ENCODE peak calls at places on chromosomes 6 and 20, in ten cellular contexts. D, K, X, H, M, R, O, A, Y and I are unnamed samples.

GRCh38 chr6:167530960-167531359 is 206.1 kb downstream of the TTLL2 start:
- DNase-seq in R (no peak), Y (no peak), K (no peak), M (no peak), H (no peak), A (no peak), D (no peak), O (no peak), X (no peak), I (no peak)

GRCh38 chr6:169604076-169604475 is 97.8 kb downstream of the WDR27 start:
- DNase-seq in D (no peak), X (no peak), R (no peak), O (no peak), H (no peak), M (no peak), A (no peak), Y (no peak), K (no peak), I (no peak)

GRCh38 chr20:3459881-3460307 is 10.9 kb upstream of the ATRN start:
- DNase-seq in X (no peak), K (no peak), H (no peak), M (no peak), A (no peak), O (no peak), Y (no peak), R (no peak), D (no peak), I (no peak)

GRCh38 chr6:157222201-157222981 is 100.9 kb downstream of the TMEM242 start:
- DNase-seq in A (peak), K (no peak), O (no peak), R (no peak), D (no peak), M (no peak), X (no peak), H (no peak), Y (no peak), I (no peak)

GRCh38 chr20:19990911-19991707 is 26.1 kb upstream of the NAA20 start:
- DNase-seq in A (no peak), H (no peak), O (no peak), M (no peak), D (no peak), R (no peak), X (no peak), K (no peak), Y (no peak), I (no peak)

GRCh38 chr20:10940941-10941340 is 267.1 kb upstream of the JAG1 start:
- DNase-seq in H (no peak), R (no peak), A (no peak), Y (no peak), K (no peak), O (peak), M (no peak), D (no peak), X (no peak), I (no peak)

GRCh38 chr6:111444794-111445193 is 38.2 kb downstream of the REV3L start:
- DNase-seq in D (no peak), A (no peak), R (no peak), O (no peak), X (no peak), K (no peak), H (no peak), Y (no peak), M (no peak), I (no peak)

GRCh38 chr20:23122321-23122720 is 36.2 kb upstream of the CD93 start:
- DNase-seq in K (no peak), A (no peak), D (no peak), X (no peak), O (no peak), M (no peak), H (no peak), Y (no peak), R (no peak), I (no peak)

GRCh38 chr20:62860924-62861691 is 514 bp downstream of the TCFL5 start:
- DNase-seq in M (no peak), O (no peak), K (no peak), X (no peak), R (no peak), D (peak), A (peak), H (peak), Y (peak), I (peak)

GRCh38 chr6:27972750-27973149 is 15.7 kb downstream of the OR2B6 start:
- DNase-seq in O (no peak), A (no peak), M (no peak), X (no peak), Y (no peak), D (no peak), R (no peak), H (no peak), K (no peak), I (no peak)

GRCh38 chr6:52982680-52983079 is 12.4 kb downstream of the GSTA4 start:
- DNase-seq in R (no peak), O (no peak), Y (no peak), A (no peak), K (no peak), H (no peak), M (no peak), D (no peak), X (no peak), I (no peak)

GRCh38 chr6:33914519-33915120 is 110.8 kb upstream of the MLN start:
- DNase-seq in Y (no peak), H (no peak), D (no peak), K (no peak), R (no peak), A (no peak), X (no peak), O (no peak), M (no peak), I (peak)

GRCh38 chr6:36838896-36839818 is at the start of gene CPNE5:
- DNase-seq in M (no peak), H (peak), Y (peak), O (no peak), D (no peak), X (no peak), R (no peak), A (peak), K (peak), I (no peak)

GRCh38 chr6:135572051-135572450 is 74.5 kb upstream of the AHI1 start:
- DNase-seq in X (no peak), M (no peak), D (no peak), A (no peak), Y (no peak), O (no peak), K (no peak), R (no peak), H (no peak), I (no peak)

GRCh38 chr6:112683926-112684325 is 336.8 kb downstream of the RFPL4B start:
- DNase-seq in K (no peak), O (no peak), D (peak), R (no peak), A (no peak), X (no peak), M (no peak), H (no peak), Y (no peak), I (no peak)

GRCh38 chr20:64159286-64159680 is 5.0 kb upstream of the MYT1 start:
- DNase-seq in D (no peak), A (no peak), H (no peak), Y (no peak), K (no peak), O (no peak), X (no peak), M (no peak), R (no peak), I (no peak)

GRCh38 chr6:105993769-105994521 is 92.2 kb upstream of the PRDM1 start:
- DNase-seq in H (peak), D (no peak), Y (no peak), O (no peak), A (peak), X (no peak), K (peak), R (peak), M (no peak), I (peak)

GRCh38 chr20:62643521-62644043 is 1.3 kb downstream of the SLCO4A1 start:
- DNase-seq in X (no peak), R (no peak), H (no peak), A (no peak), O (no peak), K (no peak), M (no peak), Y (no peak), D (no peak), I (no peak)

GRCh38 chr20:32325706-32326506 is 32.2 kb upstream of the ASXL1 start:
- DNase-seq in Y (no peak), O (no peak), H (no peak), K (no peak), M (peak), X (peak), R (peak), A (no peak), D (peak), I (no peak)

GRCh38 chr6:145844933-145845531 is 30.4 kb upstream of the FBXO30 start:
- DNase-seq in O (no peak), R (no peak), X (no peak), K (no peak), A (no peak), D (no peak), H (no peak), Y (no peak), M (no peak), I (no peak)

GRCh38 chr20:33803921-33804337 is 7.2 kb upstream of the CHMP4B start:
- DNase-seq in O (no peak), H (no peak), X (no peak), R (peak), A (no peak), M (no peak), K (no peak), D (no peak), Y (no peak), I (no peak)

GRCh38 chr6:108914235-108915022 is 66.2 kb downstream of the ARMC2 start:
- DNase-seq in K (peak), A (peak), Y (peak), H (peak), O (no peak), X (peak), D (peak), R (no peak), M (peak), I (peak)

GRCh38 chr20:24634855-24635254 is 165.4 kb downstream of the SYNDIG1 start:
- DNase-seq in X (peak), H (no peak), R (no peak), O (no peak), D (peak), M (peak), K (no peak), Y (peak), A (peak), I (peak)

GRCh38 chr20:10670521-10671220 is 3.1 kb downstream of the JAG1 start:
- DNase-seq in R (peak), H (no peak), X (peak), O (peak), Y (no peak), A (no peak), M (no peak), K (no peak), D (no peak), I (peak)

GRCh38 chr6:63307581-63308246 is 12.1 kb downstream of the LGSN start:
- DNase-seq in Y (no peak), M (peak), K (no peak), A (no peak), D (peak), R (peak), H (peak), O (peak), X (peak), I (peak)

GRCh38 chr6:148999501-148999900 is 252.7 kb downstream of the UST start:
- DNase-seq in X (no peak), M (no peak), K (no peak), H (no peak), Y (no peak), A (no peak), R (no peak), O (no peak), D (peak), I (no peak)

GRCh38 chr6:159252955-159253508 is 83.8 kb downstream of the FNDC1 start:
- DNase-seq in A (peak), H (peak), D (peak), K (peak), Y (peak), M (peak), O (peak), R (no peak), X (peak), I (peak)

GRCh38 chr6:119541132-119541905 is 191.8 kb upstream of the MAN1A1 start:
- DNase-seq in K (no peak), O (no peak), X (no peak), R (no peak), A (no peak), Y (no peak), H (peak), D (peak), M (peak), I (no peak)

GRCh38 chr20:18734525-18735189 is 78.9 kb upstream of the SCP2D1 start:
- DNase-seq in R (no peak), A (no peak), Y (no peak), K (no peak), O (no peak), X (no peak), M (no peak), D (peak), H (no peak), I (no peak)

GRCh38 chr6:106501836-106502447 is 127.4 kb downstream of the RTN4IP1 start:
- DNase-seq in K (no peak), Y (no peak), A (no peak), O (no peak), D (no peak), H (no peak), R (no peak), M (no peak), X (no peak), I (peak)

GRCh38 chr20:3203315-3204123 is 963 bp downstream of the DDRGK1 start:
- DNase-seq in R (peak), X (peak), Y (peak), M (no peak), K (no peak), D (no peak), H (peak), O (no peak), A (no peak), I (peak)

GRCh38 chr6:131948221-131948661 is 2.9 kb downstream of the CCN2 start:
- DNase-seq in O (no peak), X (peak), R (peak), A (no peak), Y (no peak), H (no peak), K (no peak), D (no peak), M (no peak), I (no peak)

GRCh38 chr6:2558098-2558770 is 192.5 kb downstream of the MYLK4 start:
- DNase-seq in R (no peak), O (no peak), K (no peak), X (no peak), A (no peak), M (no peak), Y (no peak), H (no peak), D (no peak), I (no peak)

GRCh38 chr20:3846740-3847418 is at the start of gene MAVS:
- DNase-seq in K (peak), R (peak), O (peak), A (peak), X (peak), H (peak), M (peak), D (peak), Y (peak), I (peak)

DNA sequence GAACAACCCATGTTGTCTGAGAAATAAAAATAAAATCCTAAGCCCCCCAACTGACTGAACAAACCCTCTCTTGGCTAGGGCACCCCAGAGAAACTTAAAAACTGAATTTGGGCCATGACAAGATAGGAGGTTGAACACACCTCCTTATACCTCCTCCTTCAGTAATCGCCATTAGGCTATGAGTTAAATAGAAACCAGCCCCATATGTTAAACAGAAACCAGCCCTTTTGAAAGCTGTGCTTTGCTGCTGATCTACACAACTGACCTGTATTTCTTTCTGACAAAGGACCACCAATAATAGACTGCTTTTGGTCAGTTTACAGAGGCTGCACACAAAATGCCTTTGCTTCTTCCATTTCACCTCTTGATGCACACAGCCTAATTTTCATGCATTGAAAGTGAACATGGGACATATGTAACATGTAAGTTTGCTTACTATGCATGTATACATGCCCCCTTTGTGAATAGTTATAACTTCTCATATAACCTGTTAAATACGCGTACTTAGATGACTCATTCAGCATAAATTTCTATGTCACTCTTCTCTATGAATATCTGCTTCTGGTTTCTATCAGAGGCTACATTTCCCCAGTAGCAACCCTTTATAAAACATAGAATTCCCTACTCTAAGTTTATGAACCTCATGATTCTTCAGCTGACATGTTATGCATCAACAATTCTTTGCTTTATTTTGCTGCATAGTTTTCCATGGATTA is 462.9 kb downstream of the COL12A1 start:
- DNase-seq in R (no peak), K (no peak), A (no peak), Y (no peak), O (no peak), D (no peak), X (no peak), H (no peak), M (no peak), I (no peak)
- TF ChIP-seq MAX in R (no peak), K (no peak), A (no peak), Y (no peak), O (no peak), D (no peak), X (no peak), H (no peak), M (no peak), I (no peak)

DNA sequence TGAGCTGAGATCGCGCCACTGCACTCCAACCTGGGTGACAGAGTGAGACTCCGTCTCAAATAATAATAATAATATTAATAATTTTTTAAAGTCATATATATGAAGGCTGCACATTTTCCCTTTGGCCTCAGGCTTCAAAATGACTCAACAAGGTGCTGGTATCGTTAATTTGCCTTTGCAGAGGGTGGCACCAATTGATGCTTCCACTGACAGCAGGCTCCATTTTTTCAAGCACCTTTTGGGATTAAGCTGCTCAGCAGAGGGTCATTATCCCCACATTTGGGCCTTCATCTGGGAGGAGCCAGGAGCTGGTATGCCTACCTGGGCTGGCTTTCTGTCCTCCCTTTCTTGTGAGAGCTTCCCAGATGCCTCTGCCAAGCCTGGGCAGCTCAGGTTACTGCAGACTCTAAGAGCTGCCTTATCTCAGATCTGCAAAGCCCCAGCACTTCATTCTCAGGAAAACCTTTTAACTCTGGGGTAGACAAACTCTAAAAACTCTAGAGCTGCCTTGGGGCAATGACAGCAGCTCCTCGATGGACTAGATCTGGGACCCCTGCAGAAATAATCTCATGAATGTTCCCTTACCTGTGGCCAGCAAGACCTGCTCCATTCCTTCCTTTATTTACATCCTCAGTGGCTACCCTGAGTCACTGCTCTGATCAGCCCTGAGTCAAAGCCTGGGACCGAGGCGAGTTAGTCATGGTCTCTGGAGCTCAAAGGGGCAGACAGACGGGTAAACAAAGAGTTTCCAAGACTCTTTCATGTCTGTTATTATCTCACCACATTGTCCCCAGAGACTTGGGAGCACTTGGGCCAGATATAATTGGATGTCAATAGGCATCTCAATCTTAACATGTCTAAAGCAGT is 80.0 kb upstream of the EYA2 start:
- DNase-seq in A (no peak), H (no peak), O (no peak), Y (no peak), X (peak), K (peak), M (peak), R (no peak), D (peak), I (no peak)
- TF ChIP-seq MAX in A (no peak), H (no peak), O (no peak), Y (no peak), X (no peak), K (no peak), M (no peak), R (no peak), D (peak), I (no peak)

DNA sequence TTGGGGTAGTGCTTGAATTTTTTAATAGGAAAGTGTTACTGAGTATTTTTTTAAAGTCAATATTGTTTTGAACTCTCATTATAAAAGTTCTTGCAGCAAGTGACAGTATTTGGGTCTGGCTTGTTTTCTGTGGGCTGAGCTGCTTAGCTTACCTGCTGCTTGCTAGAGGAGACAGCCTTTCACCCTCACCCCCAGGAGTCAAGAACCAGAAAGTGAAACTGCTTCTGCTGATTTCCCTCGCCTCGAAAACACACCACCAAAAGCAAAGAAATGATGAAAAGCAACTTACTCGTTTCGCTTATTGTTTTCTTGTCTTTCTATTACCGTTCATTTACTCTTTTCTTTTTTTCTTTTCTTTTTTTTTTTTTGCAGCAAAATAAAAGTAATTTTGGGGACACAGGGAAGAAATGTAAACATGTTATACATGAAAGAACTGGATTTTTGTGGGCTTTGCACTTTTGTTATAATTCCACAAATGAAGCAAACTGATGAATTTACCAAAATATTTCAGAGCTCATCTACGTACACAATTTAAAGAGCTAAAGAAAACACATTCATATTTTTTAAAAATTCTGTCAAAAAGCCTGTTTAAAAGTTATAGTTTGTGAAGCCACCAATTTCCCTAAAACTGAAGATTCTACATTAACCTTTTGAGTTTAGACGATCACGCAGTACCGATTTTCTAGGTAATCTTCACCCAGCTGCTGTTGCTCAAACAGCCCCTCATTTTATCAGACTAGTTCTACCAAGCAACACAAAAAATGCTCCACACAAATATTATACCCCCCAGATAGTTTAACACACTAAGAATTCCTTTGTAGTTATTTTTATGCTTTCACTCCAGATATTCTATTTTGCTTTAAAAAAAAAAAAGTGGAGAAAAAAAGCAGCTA is 1.7 kb downstream of the SCML4 start:
- DNase-seq in H (no peak), Y (no peak), K (no peak), M (no peak), X (no peak), D (no peak), O (peak), R (no peak), A (no peak), I (peak)
- TF ChIP-seq MAX in H (no peak), Y (no peak), K (no peak), M (no peak), X (no peak), D (no peak), O (no peak), R (no peak), A (no peak), I (no peak)

GRCh38 chr6:125789167-125789566 is 1.6 kb upstream of the NCOA7 start:
- DNase-seq in Y (no peak), K (no peak), R (no peak), A (no peak), H (no peak), M (no peak), X (no peak), O (no peak), D (no peak), I (peak)

GRCh38 chr6:125789576-125790402 is 971 bp upstream of the NCOA7 start:
- DNase-seq in X (peak), A (peak), D (peak), K (peak), M (no peak), O (no peak), H (peak), R (peak), Y (peak), I (peak)

GRCh38 chr6:125791151-125791819 is 525 bp downstream of the NCOA7 start:
- DNase-seq in X (peak), O (no peak), R (peak), D (peak), H (peak), K (no peak), M (no peak), A (no peak), Y (peak), I (peak)

GRCh38 chr6:125791820-125792165 is 1.0 kb downstream of the NCOA7 start:
- DNase-seq in M (no peak), O (no peak), A (no peak), K (no peak), D (no peak), R (no peak), Y (no peak), H (no peak), X (no peak), I (no peak)

GRCh38 chr6:125790403-125791150 is at the start of gene NCOA7:
- DNase-seq in X (peak), O (no peak), R (peak), Y (peak), H (peak), A (peak), M (no peak), K (peak), D (peak), I (peak)
- TF ChIP-seq MAX in X (peak), O (no peak), R (no peak), Y (no peak), H (no peak), A (peak), M (peak), K (peak), D (no peak), I (no peak)